ENCODE peak calls at places on chromosomes 16 and 17, in seven cellular contexts. C, R, N, U, V, M and Q are unnamed samples.

GRCh38 chr17:75078097-75079022 is 9.4 kb upstream of the SLC16A5 start:
- DNase-seq in V (peak), C (peak), R (no peak), U (peak), N (no peak), M (no peak), Q (no peak)

GRCh38 chr17:77507116-77507885 is 366.5 kb downstream of the SEC14L1 start:
- DNase-seq in U (no peak), M (no peak), R (peak), V (no peak), N (no peak), C (no peak), Q (no peak)

GRCh38 chr17:8463089-8463488 is 27.4 kb downstream of the NDEL1 start:
- DNase-seq in V (no peak), M (no peak), C (no peak), R (no peak), N (no peak), U (no peak), Q (peak)

GRCh38 chr16:19011169-19011731 is 27.5 kb downstream of the TMC7 start:
- DNase-seq in M (no peak), R (no peak), V (no peak), N (no peak), C (no peak), U (peak), Q (no peak)

GRCh38 chr17:48068491-48068961 is 20.4 kb downstream of the NFE2L1 start:
- DNase-seq in R (no peak), U (peak), C (no peak), N (no peak), M (no peak), V (peak), Q (peak)

GRCh38 chr17:79810138-79811027 is 13.5 kb upstream of the CBX8 start:
- DNase-seq in U (peak), R (peak), N (peak), V (peak), C (no peak), M (peak), Q (no peak)

GRCh38 chr17:43766413-43767052 is 7.9 kb upstream of the SOST start:
- DNase-seq in V (peak), N (no peak), C (no peak), R (peak), U (peak), M (peak), Q (no peak)

GRCh38 chr17:8126306-8127066 is 2.6 kb upstream of the HES7 start:
- DNase-seq in V (no peak), R (peak), N (no peak), U (peak), M (peak), C (no peak), Q (no peak)

GRCh38 chr17:73378974-73379470 is 67.2 kb upstream of the CDC42EP4 start:
- DNase-seq in R (no peak), N (no peak), U (no peak), M (no peak), C (no peak), V (no peak), Q (no peak)

GRCh38 chr17:32835291-32835761 is 41.6 kb downstream of the MYO1D start:
- DNase-seq in C (no peak), R (no peak), N (no peak), M (no peak), V (no peak), U (no peak), Q (no peak)

GRCh38 chr17:16419074-16419928 is 3.9 kb downstream of the TRPV2 start:
- DNase-seq in C (peak), N (no peak), M (no peak), R (no peak), V (peak), U (peak), Q (peak)

GRCh38 chr16:68488559-68488958 is 40.3 kb upstream of the SMPD3 start:
- DNase-seq in M (no peak), C (no peak), V (no peak), R (no peak), U (no peak), N (no peak), Q (no peak)

GRCh38 chr17:72187544-72187943 is 66.7 kb downstream of the SOX9 start:
- DNase-seq in N (peak), C (no peak), V (peak), M (peak), R (no peak), U (no peak), Q (no peak)

GRCh38 chr16:73739049-73739769 is 557.4 kb upstream of the PSMD7 start:
- DNase-seq in R (no peak), C (no peak), N (no peak), V (no peak), U (no peak), M (no peak), Q (no peak)

GRCh38 chr16:1309888-1310831 is 724 bp downstream of the UBE2I start:
- DNase-seq in R (no peak), M (peak), U (no peak), N (peak), C (no peak), V (peak), Q (no peak)

GRCh38 chr17:13735861-13736260 is 134.1 kb upstream of the HS3ST3A1 start:
- DNase-seq in N (no peak), C (no peak), M (no peak), U (no peak), V (no peak), R (no peak), Q (no peak)

GRCh38 chr16:89687092-89687940 is 827 bp downstream of the CDK10 start:
- DNase-seq in U (peak), N (peak), V (peak), R (no peak), M (no peak), C (no peak), Q (no peak)

GRCh38 chr16:19223235-19223847 is 55.3 kb downstream of the SYT17 start:
- DNase-seq in V (no peak), U (peak), M (no peak), C (no peak), R (peak), N (no peak), Q (no peak)

GRCh38 chr16:81956213-81956948 is 54.9 kb downstream of the SDR42E1 start:
- DNase-seq in R (no peak), C (no peak), U (no peak), M (no peak), N (peak), V (no peak), Q (no peak)

GRCh38 chr16:53962041-53962440 is 258.1 kb downstream of the FTO start:
- DNase-seq in N (no peak), U (no peak), M (no peak), V (peak), R (no peak), C (no peak), Q (no peak)

GRCh38 chr17:44924107-44924544 is 8.8 kb upstream of the GFAP start:
- DNase-seq in M (no peak), U (no peak), N (peak), R (no peak), V (no peak), C (no peak), Q (no peak)

GRCh38 chr17:17752822-17753448 is 71.7 kb downstream of the RAI1 start:
- DNase-seq in C (no peak), U (no peak), M (no peak), R (no peak), N (no peak), V (no peak), Q (no peak)

GRCh38 chr17:48051706-48052486 is 3.7 kb downstream of the NFE2L1 start:
- DNase-seq in U (no peak), R (no peak), V (peak), N (peak), C (no peak), M (peak), Q (peak)

GRCh38 chr17:17971431-17972125 is 622 bp downstream of the TOM1L2 start:
- DNase-seq in V (no peak), R (peak), U (no peak), M (peak), N (peak), C (no peak), Q (no peak)

GRCh38 chr16:85612191-85612800 is 826 bp upstream of the GSE1 start:
- DNase-seq in C (peak), N (peak), U (peak), R (peak), M (peak), V (peak), Q (peak)

GRCh38 chr17:237406-237955 is 56.0 kb upstream of the DOC2B start:
- DNase-seq in R (no peak), V (no peak), C (no peak), U (no peak), N (peak), M (no peak), Q (no peak)

GRCh38 chr17:19753661-19754463 is 5.8 kb upstream of the ALDH3A1 start:
- DNase-seq in R (no peak), N (peak), C (no peak), M (peak), U (peak), V (no peak), Q (no peak)

GRCh38 chr17:37490638-37491614 is 1.2 kb downstream of the DUSP14 start:
- DNase-seq in V (peak), C (no peak), N (no peak), U (peak), R (peak), M (peak), Q (no peak)

DNA sequence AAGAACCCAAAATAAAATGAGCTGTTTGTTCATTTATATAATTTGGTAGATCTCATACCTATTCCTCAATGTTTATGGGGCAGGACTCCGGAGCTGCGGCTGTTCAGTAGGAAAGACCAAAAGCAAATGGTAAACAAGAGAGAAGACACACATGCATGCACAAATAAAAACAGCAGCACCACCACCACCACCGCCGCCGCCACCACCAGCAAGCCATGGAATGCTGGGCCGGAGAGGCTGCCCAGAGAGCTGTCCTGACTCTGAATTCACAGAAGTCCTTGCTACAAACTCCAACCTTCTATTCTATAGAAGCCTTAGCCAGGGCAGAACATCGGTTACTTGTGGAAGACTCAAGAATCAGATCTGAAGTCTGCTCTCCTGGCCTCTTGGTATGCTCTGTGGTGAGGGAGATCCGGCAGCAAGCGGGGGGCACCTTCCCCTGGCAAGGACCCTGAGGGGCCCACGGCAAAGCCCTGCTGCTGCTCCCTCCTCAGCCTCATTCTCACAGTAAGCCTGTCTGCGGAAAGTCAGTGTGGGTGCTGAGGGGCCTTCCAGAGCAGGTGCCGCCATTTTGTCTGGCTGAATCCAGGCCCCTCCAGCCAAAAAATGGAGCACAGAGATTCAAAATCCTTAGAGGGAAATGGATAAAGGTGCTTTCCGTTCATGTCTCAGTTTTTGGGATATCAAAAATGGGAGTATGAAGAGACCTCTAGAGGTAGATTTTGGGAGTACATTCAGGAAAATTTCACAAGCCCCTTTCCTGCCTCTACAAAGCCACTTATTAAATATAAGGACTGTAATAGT is 6.4 kb upstream of the FOXJ1 start:
- DNase-seq in U (peak), M (no peak), R (no peak), N (no peak), C (no peak), V (no peak), Q (no peak)
- TF ChIP-seq CTCF in U (peak), M (peak), R (peak), N (peak), C (peak), V (peak), Q (peak)

GRCh38 chr17:3964203-3965122 is at the start of gene ATP2A3:
- DNase-seq in N (no peak), C (no peak), V (no peak), M (no peak), R (peak), U (no peak), Q (no peak)

GRCh38 chr17:3960764-3961163 is 3.5 kb downstream of the ATP2A3 start:
- DNase-seq in C (no peak), U (no peak), R (peak), N (no peak), M (no peak), V (peak), Q (no peak)

GRCh38 chr17:3963214-3964201 is 729 bp downstream of the ATP2A3 start:
- DNase-seq in C (no peak), M (no peak), R (peak), N (no peak), V (no peak), U (no peak), Q (no peak)

GRCh38 chr17:3961564-3962047 is 2.6 kb downstream of the ATP2A3 start:
- DNase-seq in M (no peak), U (no peak), V (no peak), R (no peak), N (no peak), C (no peak), Q (no peak)

DNA sequence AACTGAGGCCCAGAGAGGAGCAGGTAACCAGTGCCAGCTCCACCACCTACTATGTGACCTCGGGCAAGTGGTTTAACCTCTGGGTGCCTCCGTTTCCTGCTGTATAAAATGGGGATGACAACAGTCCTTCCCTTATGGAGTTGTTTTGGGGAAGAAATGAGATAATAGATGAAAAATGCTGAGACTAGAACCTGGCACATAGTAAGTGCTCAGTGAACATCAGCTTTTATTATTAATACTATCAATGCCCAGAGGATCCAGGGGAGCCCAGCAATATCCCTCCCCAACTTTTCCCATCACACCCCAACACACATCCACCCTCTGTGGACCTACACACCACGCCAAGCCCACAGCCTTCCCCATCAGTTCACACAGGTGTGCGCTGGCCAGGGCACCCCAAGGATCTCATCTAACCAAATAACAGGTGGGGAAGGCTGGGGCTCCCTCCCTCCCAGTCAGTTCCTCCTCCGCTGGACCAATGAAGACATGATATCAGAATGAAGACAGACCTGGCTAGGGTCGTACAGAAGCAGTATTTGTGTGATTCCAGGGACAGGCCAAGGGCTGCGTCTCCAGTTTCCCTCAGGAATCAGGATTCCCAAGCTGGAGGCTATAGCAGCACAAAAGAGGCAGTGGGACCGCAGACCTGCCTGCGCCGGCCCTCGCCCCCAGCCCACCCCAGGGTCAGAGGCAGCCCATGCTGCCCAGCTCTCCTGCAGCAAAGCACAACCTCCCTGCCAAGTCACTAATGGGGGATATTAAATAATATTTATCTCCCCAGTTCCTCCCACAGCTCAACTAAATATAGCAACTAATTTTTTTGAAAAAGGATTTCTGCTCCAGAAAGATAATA is 1.8 kb downstream of the ATP2A3 start:
- DNase-seq in M (no peak), V (no peak), N (no peak), R (no peak), C (no peak), U (no peak), Q (no peak)
- H3K4me3 ChIP-seq in M (peak), V (no peak), N (no peak), R (no peak), C (no peak), U (no peak), Q (no peak)

GRCh38 chr17:50634915-50635719 is 436 bp downstream of the ABCC3 start:
- DNase-seq in U (peak), C (no peak), V (no peak), M (no peak), R (peak), N (no peak), Q (no peak)
- TF ChIP-seq CTCF in U (peak), C (no peak), V (no peak), M (no peak), R (peak), N (no peak), Q (peak)

DNA sequence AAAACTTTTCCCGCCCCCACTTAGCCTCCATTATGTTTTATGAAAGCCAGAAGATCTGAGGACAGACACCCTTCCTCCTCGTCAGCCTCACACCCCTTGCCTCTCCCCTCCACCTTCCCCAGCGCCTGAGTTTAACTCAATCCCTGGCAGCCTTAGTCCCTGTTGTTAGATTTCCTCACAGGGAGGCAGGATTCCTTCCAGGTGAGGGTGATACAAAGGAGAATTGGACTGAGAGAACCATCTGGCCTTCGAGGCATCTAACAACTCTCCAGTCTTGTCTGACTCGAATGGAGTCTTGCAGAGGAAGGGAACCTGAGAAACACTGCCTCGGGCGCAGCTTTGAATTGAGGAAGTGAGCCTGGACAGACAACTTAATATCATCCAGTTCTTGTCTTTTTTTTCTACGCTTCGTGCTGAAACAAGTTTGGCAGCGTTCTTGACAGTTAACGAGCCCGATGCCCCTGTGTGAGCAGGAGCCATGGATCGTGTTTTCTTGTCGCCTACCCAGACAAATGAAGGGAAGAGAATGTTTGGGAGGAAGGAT is 1.3 kb upstream of the ZNF768 start:
- DNase-seq in U (peak), R (no peak), V (no peak), C (no peak), N (no peak), M (no peak), Q (no peak)
- H3K4me3 ChIP-seq in U (peak), R (no peak), V (no peak), C (peak), N (peak), M (peak), Q (peak)